ENCODE peak calls at places on chromosome 15, in eight cellular contexts. P, K, R, F, X, C, S and U are unnamed samples.

GRCh38 chr15:67240235-67241131 is 14.0 kb downstream of the AAGAB start:
- DNase-seq in R (no peak), K (no peak), F (peak), X (no peak), P (no peak), C (no peak), S (no peak), U (no peak)

GRCh38 chr15:88623061-88623460 is 1.9 kb downstream of the AEN start:
- DNase-seq in S (no peak), K (peak), X (no peak), C (no peak), P (no peak), F (peak), R (no peak), U (no peak)

GRCh38 chr15:27092404-27092803 is 121.4 kb downstream of the GABRG3 start:
- DNase-seq in X (no peak), R (no peak), P (no peak), S (no peak), F (no peak), K (no peak), C (no peak), U (no peak)

GRCh38 chr15:32867313-32867626 is 149.5 kb downstream of the GREM1 start:
- DNase-seq in K (peak), F (peak), R (no peak), C (no peak), P (no peak), X (no peak), S (no peak), U (no peak)

GRCh38 chr15:42736178-42736792 is 643 bp downstream of the CDAN1 start:
- DNase-seq in S (peak), R (no peak), C (no peak), K (no peak), P (no peak), F (peak), X (no peak), U (no peak)

GRCh38 chr15:68389936-68390790 is 41.8 kb downstream of the ITGA11 start:
- DNase-seq in F (peak), S (no peak), X (no peak), P (no peak), K (peak), C (no peak), R (no peak), U (peak)

GRCh38 chr15:49962044-49962602 is 156.9 kb downstream of the ATP8B4 start:
- DNase-seq in X (no peak), F (no peak), P (no peak), C (no peak), R (no peak), S (no peak), K (no peak), U (no peak)

GRCh38 chr15:75171408-75171807 is 30.3 kb upstream of the C15orf39 start:
- DNase-seq in X (no peak), F (no peak), C (no peak), S (no peak), K (peak), P (no peak), R (no peak), U (no peak)

GRCh38 chr15:42012937-42013482 is 7.8 kb downstream of the PLA2G4E start:
- DNase-seq in C (no peak), R (no peak), X (no peak), K (no peak), F (no peak), P (no peak), S (no peak), U (no peak)